ENCODE peak calls at places on chromosomes 6 and 20, in ten cellular contexts. G, J, L, B, P, C, M, Z, H and Y are unnamed samples.

GRCh38 chr20:34222208-34222607 is 19.0 kb upstream of the ASIP start:
- DNase-seq in G (no peak), J (no peak), L (no peak), B (peak; percentile 32), P (no peak), C (peak; percentile 98), M (no peak), Z (peak; percentile 8), H (no peak), Y (no peak)

GRCh38 chr6:53795702-53796450 is 1.1 kb downstream of the LRRC1 start:
- DNase-seq in G (peak; percentile 88), J (peak; percentile 47), L (peak; percentile 62), B (no peak), P (peak; percentile 45), C (peak; percentile 28), M (peak; percentile 49), Z (peak; percentile 67), H (peak; percentile 55), Y (peak; percentile 76)

GRCh38 chr6:19333936-19334335 is 503.2 kb upstream of the ID4 start:
- DNase-seq in G (no peak), J (no peak), L (no peak), B (no peak), P (no peak), C (no peak), M (no peak), Z (no peak), H (no peak), Y (no peak)

GRCh38 chr6:18491303-18492090 is 104.3 kb downstream of the RNF144B start:
- DNase-seq in G (no peak), J (no peak), L (no peak), B (no peak), P (no peak), C (no peak), M (no peak), Z (no peak), H (no peak), Y (no peak)

GRCh38 chr6:37006793-37007339 is 1.4 kb downstream of the FGD2 start:
- DNase-seq in G (no peak), J (no peak), L (no peak), B (no peak), P (no peak), C (peak; percentile 31), M (no peak), Z (no peak), H (no peak), Y (no peak)

GRCh38 chr20:64115171-64115911 is 8.0 kb upstream of the NPBWR2 start:
- DNase-seq in G (no peak), J (no peak), L (peak; percentile 41), B (no peak), P (no peak), C (no peak), M (no peak), Z (no peak), H (peak; percentile 13), Y (no peak)

GRCh38 chr20:20214757-20215275 is 153.1 kb upstream of the INSM1 start:
- DNase-seq in G (no peak), J (no peak), L (no peak), B (no peak), P (no peak), C (no peak), M (no peak), Z (no peak), H (peak; percentile 60), Y (no peak)

GRCh38 chr6:42428326-42429041 is 23.2 kb downstream of the TRERF1 start:
- DNase-seq in G (no peak), J (peak; percentile 64), L (peak; percentile 57), B (no peak), P (no peak), C (peak; percentile 21), M (no peak), Z (peak; percentile 10), H (peak; percentile 65), Y (no peak)

GRCh38 chr6:2823104-2823850 is 18.4 kb downstream of the SERPINB1 start:
- DNase-seq in G (no peak), J (no peak), L (peak; percentile 76), B (no peak), P (no peak), C (peak; percentile 36), M (no peak), Z (no peak), H (no peak), Y (no peak)

GRCh38 chr6:23176471-23176870 is 607.1 kb downstream of the HDGFL1 start:
- DNase-seq in G (no peak), J (no peak), L (no peak), B (no peak), P (no peak), C (no peak), M (no peak), Z (no peak), H (no peak), Y (no peak)

GRCh38 chr6:147784371-147784770 is 275.9 kb downstream of the SAMD5 start:
- DNase-seq in G (no peak), J (no peak), L (no peak), B (no peak), P (no peak), C (no peak), M (no peak), Z (no peak), H (no peak), Y (no peak)

GRCh38 chr6:125008261-125008671 is 46.0 kb downstream of the RNF217 start:
- DNase-seq in G (no peak), J (no peak), L (no peak), B (no peak), P (no peak), C (no peak), M (no peak), Z (no peak), H (no peak), Y (no peak)

GRCh38 chr6:144955853-144956252 is 670.7 kb downstream of the UTRN start:
- DNase-seq in G (no peak), J (no peak), L (no peak), B (no peak), P (no peak), C (peak; percentile 78), M (no peak), Z (no peak), H (no peak), Y (no peak)

GRCh38 chr6:150418825-150419594 is 50.2 kb downstream of the IYD start:
- DNase-seq in G (peak; percentile 83), J (peak; percentile 70), L (peak; percentile 86), B (peak; percentile 67), P (peak; percentile 76), C (peak; percentile 36), M (peak; percentile 70), Z (peak; percentile 76), H (peak; percentile 79), Y (peak; percentile 69)

GRCh38 chr20:47146703-47147102 is 209.8 kb downstream of the ZMYND8 start:
- DNase-seq in G (no peak), J (no peak), L (no peak), B (no peak), P (no peak), C (peak; percentile 73), M (no peak), Z (no peak), H (no peak), Y (no peak)
- H3K27ac ChIP-seq in G (no peak overlapping the region), J (no peak overlapping the region), L (no peak overlapping the region), B (peak overlapping the region; percentile 54), P (no peak overlapping the region), C (no peak overlapping the region), M (no peak overlapping the region), Z (no peak overlapping the region), H (no peak overlapping the region), Y (no peak overlapping the region)

GRCh38 chr6:116370717-116371383 is at the start of gene DSE:
- DNase-seq in G (peak; percentile 96), J (peak; percentile 81), L (peak; percentile 90), B (peak; percentile 80), P (peak; percentile 91), C (peak; percentile 86), M (peak; percentile 81), Z (peak; percentile 62), H (peak; percentile 87), Y (peak; percentile 60)
- TF ChIP-seq POLR2A in G (no peak), J (peak; percentile 79), L (peak; percentile 46), B (peak; percentile 87), P (peak; percentile 90), C (peak; percentile 76), M (peak; percentile 36), Z (no peak), H (peak; percentile 76), Y (no peak)

GRCh38 chr6:28941681-28942448 is 18.1 kb upstream of the TRIM27 start:
- DNase-seq in G (no peak), J (no peak), L (no peak), B (no peak), P (no peak), C (no peak), M (no peak), Z (no peak), H (no peak), Y (no peak)
- H3K27ac ChIP-seq in G (peak overlapping the region; percentile 84), J (no peak overlapping the region), L (no peak overlapping the region), B (peak overlapping the region; percentile 89), P (peak overlapping the region; percentile 80), C (no peak overlapping the region), M (no peak overlapping the region), Z (peak overlapping the region; percentile 80), H (no peak overlapping the region), Y (peak overlapping the region; percentile 82)

GRCh38 chr20:45970646-45971424 is 1.2 kb downstream of the ZNF335 start:
- DNase-seq in G (peak; percentile 90), J (peak; percentile 61), L (peak; percentile 71), B (peak; percentile 43), P (no peak), C (peak; percentile 19), M (peak; percentile 27), Z (peak; percentile 44), H (no peak), Y (peak; percentile 72)

GRCh38 chr20:45971425-45971674 is 653 bp downstream of the ZNF335 start:
- DNase-seq in G (no peak), J (no peak), L (no peak), B (no peak), P (no peak), C (no peak), M (no peak), Z (no peak), H (no peak), Y (no peak)

GRCh38 chr20:45971675-45972499 is at the start of gene ZNF335:
- DNase-seq in G (peak; percentile 99), J (peak; percentile 95), L (peak; percentile 96), B (peak; percentile 90), P (peak; percentile 98), C (peak; percentile 96), M (peak; percentile 95), Z (peak; percentile 92), H (peak; percentile 97), Y (peak; percentile 95)

GRCh38 chr20:45974896-45975565 is 3.0 kb upstream of the ZNF335 start:
- DNase-seq in G (no peak), J (no peak), L (no peak), B (no peak), P (no peak), C (no peak), M (no peak), Z (no peak), H (no peak), Y (no peak)

DNA sequence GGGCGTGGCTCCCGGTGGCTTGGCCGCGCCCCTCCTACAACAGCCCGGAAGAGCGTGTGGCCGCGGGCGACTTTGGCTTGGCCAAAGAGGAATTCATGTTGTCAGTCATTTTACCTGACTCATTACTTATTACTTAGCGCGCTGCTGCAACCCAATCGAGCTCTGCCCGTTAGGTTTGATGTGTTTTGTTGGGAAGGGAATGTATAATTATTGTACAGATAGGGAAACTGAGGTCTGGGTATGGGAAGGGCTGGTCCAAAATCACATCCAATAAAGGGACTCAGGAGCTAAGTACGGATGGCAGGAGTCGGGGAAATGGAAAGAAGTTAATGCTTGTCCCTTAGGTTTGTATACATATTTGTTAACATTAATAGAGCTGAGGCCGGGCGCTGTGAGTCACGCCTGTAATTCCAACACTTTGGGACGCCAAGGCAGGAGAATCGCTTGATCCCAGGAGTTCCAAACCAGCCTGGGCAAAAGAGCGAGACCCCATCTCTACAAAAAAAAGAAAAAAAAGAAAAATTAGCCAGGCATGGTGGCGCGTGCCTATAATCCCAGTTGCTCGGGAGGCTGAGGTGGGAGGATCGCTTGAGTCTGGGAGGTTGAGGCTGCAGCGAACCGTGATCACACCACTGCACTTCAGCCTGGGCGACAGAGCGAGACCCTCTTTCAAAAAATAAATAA is 639 bp upstream of the ZNF335 start:
- DNase-seq in G (no peak), J (peak; percentile 52), L (peak; percentile 97), B (no peak), P (no peak), C (no peak), M (no peak), Z (peak; percentile 96), H (no peak), Y (no peak)
- TF ChIP-seq POLR2A in G (no peak), J (no peak), L (no peak), B (no peak), P (no peak), C (no peak), M (no peak), Z (no peak), H (no peak), Y (no peak)